ENCODE peak calls at places on chromosomes 13 and 19, in eight cellular contexts. One of them, this sample, is unnamed.
A peak's percentile ranks its signal among the peaks of the same experiment; 100 is the strongest.

GRCh38 chr13:33351324-33351723 is 65.8 kb upstream of the STARD13 start:
- DNase-seq in NCI-H2081: no peak
- DNase-seq in NCI-H446 treated with DMSO at 0.1 percent for 48 hours: no peak
- DNase-seq in D721Med: no peak
- DNase-seq in AG20443: peak; percentile 62
- DNase-seq in glutamatergic neuron: no peak
- DNase-seq in non-pigmented ciliary epithelial cell: peak; percentile 17
- DNase-seq in progenitor cell of endocrine pancreas: no peak
- DNase-seq in this sample: peak; percentile 55

GRCh38 chr19:56116606-56117005 is 4.5 kb downstream of the ZNF787 start:
- DNase-seq in NCI-H2081: no peak
- DNase-seq in NCI-H446 treated with DMSO at 0.1 percent for 48 hours: no peak
- DNase-seq in D721Med: peak; percentile 51
- DNase-seq in AG20443: no peak
- DNase-seq in glutamatergic neuron: peak; percentile 75
- DNase-seq in non-pigmented ciliary epithelial cell: no peak
- DNase-seq in progenitor cell of endocrine pancreas: no peak
- DNase-seq in this sample: no peak

GRCh38 chr13:70310720-70311119 is 202.5 kb upstream of the KLHL1 start:
- DNase-seq in NCI-H2081: peak; percentile 74
- DNase-seq in NCI-H446 treated with DMSO at 0.1 percent for 48 hours: peak; percentile 16
- DNase-seq in D721Med: no peak
- DNase-seq in AG20443: no peak
- DNase-seq in glutamatergic neuron: no peak
- DNase-seq in non-pigmented ciliary epithelial cell: peak; percentile 10
- DNase-seq in progenitor cell of endocrine pancreas: no peak
- DNase-seq in this sample: no peak

GRCh38 chr19:49676690-49677231 is 310 bp upstream of the PRMT1 start:
- DNase-seq in NCI-H2081: peak; percentile 99
- DNase-seq in NCI-H446 treated with DMSO at 0.1 percent for 48 hours: peak; percentile 100
- DNase-seq in D721Med: peak; percentile 91
- DNase-seq in AG20443: peak; percentile 96
- DNase-seq in glutamatergic neuron: peak; percentile 98
- DNase-seq in non-pigmented ciliary epithelial cell: peak; percentile 100
- DNase-seq in progenitor cell of endocrine pancreas: peak; percentile 99
- DNase-seq in this sample: peak; percentile 99

GRCh38 chr13:99661791-99662190 is 160.5 kb downstream of the TM9SF2 start:
- DNase-seq in NCI-H2081: peak; percentile 66
- DNase-seq in NCI-H446 treated with DMSO at 0.1 percent for 48 hours: peak; percentile 46
- DNase-seq in D721Med: no peak
- DNase-seq in AG20443: no peak
- DNase-seq in glutamatergic neuron: no peak
- DNase-seq in non-pigmented ciliary epithelial cell: no peak
- DNase-seq in progenitor cell of endocrine pancreas: no peak
- DNase-seq in this sample: no peak

GRCh38 chr19:29539131-29539530 is 13.3 kb downstream of the VSTM2B start:
- DNase-seq in NCI-H2081: no peak
- DNase-seq in NCI-H446 treated with DMSO at 0.1 percent for 48 hours: no peak
- DNase-seq in D721Med: no peak
- DNase-seq in AG20443: no peak
- DNase-seq in glutamatergic neuron: no peak
- DNase-seq in non-pigmented ciliary epithelial cell: no peak
- DNase-seq in progenitor cell of endocrine pancreas: no peak
- DNase-seq in this sample: no peak

GRCh38 chr19:7871280-7871529 is 3.0 kb downstream of the PRR36 start:
- DNase-seq in NCI-H2081: no peak
- DNase-seq in NCI-H446 treated with DMSO at 0.1 percent for 48 hours: no peak
- DNase-seq in D721Med: no peak
- DNase-seq in AG20443: no peak
- DNase-seq in glutamatergic neuron: no peak
- DNase-seq in non-pigmented ciliary epithelial cell: no peak
- DNase-seq in progenitor cell of endocrine pancreas: no peak
- DNase-seq in this sample: no peak

GRCh38 chr19:48964205-48965032 is 690 bp upstream of the FTL start:
- DNase-seq in NCI-H2081: no peak
- DNase-seq in NCI-H446 treated with DMSO at 0.1 percent for 48 hours: no peak
- DNase-seq in D721Med: no peak
- DNase-seq in AG20443: peak; percentile 58
- DNase-seq in glutamatergic neuron: no peak
- DNase-seq in non-pigmented ciliary epithelial cell: no peak
- DNase-seq in progenitor cell of endocrine pancreas: no peak
- DNase-seq in this sample: peak; percentile 44

GRCh38 chr19:55206664-55207500 is 2.4 kb downstream of the PTPRH start:
- DNase-seq in NCI-H2081: peak; percentile 15
- DNase-seq in NCI-H446 treated with DMSO at 0.1 percent for 48 hours: peak; percentile 50
- DNase-seq in D721Med: no peak
- DNase-seq in AG20443: peak; percentile 99
- DNase-seq in glutamatergic neuron: peak; percentile 82
- DNase-seq in non-pigmented ciliary epithelial cell: peak; percentile 36
- DNase-seq in progenitor cell of endocrine pancreas: peak; percentile 31
- DNase-seq in this sample: peak; percentile 98

GRCh38 chr13:49733181-49733951 is 42.1 kb upstream of the EBPL start:
- DNase-seq in NCI-H2081: no peak
- DNase-seq in NCI-H446 treated with DMSO at 0.1 percent for 48 hours: no peak
- DNase-seq in D721Med: no peak
- DNase-seq in AG20443: peak; percentile 9
- DNase-seq in glutamatergic neuron: no peak
- DNase-seq in non-pigmented ciliary epithelial cell: no peak
- DNase-seq in progenitor cell of endocrine pancreas: no peak
- DNase-seq in this sample: no peak

GRCh38 chr19:56710437-56710836 is 38.9 kb upstream of the ZNF835 start:
- DNase-seq in NCI-H2081: no peak
- DNase-seq in NCI-H446 treated with DMSO at 0.1 percent for 48 hours: no peak
- DNase-seq in D721Med: no peak
- DNase-seq in AG20443: no peak
- DNase-seq in glutamatergic neuron: no peak
- DNase-seq in non-pigmented ciliary epithelial cell: no peak
- DNase-seq in progenitor cell of endocrine pancreas: no peak
- DNase-seq in this sample: no peak

GRCh38 chr19:35041548-35042055 is at the start of gene HPN:
- DNase-seq in NCI-H2081: no peak
- DNase-seq in NCI-H446 treated with DMSO at 0.1 percent for 48 hours: no peak
- DNase-seq in D721Med: no peak
- DNase-seq in AG20443: no peak
- DNase-seq in glutamatergic neuron: no peak
- DNase-seq in non-pigmented ciliary epithelial cell: no peak
- DNase-seq in progenitor cell of endocrine pancreas: peak; percentile 68
- DNase-seq in this sample: no peak

GRCh38 chr19:44903602-44904425 is 1.8 kb upstream of the APOE start:
- DNase-seq in NCI-H2081: peak; percentile 39
- DNase-seq in NCI-H446 treated with DMSO at 0.1 percent for 48 hours: no peak
- DNase-seq in D721Med: peak; percentile 82
- DNase-seq in AG20443: peak; percentile 84
- DNase-seq in glutamatergic neuron: peak; percentile 92
- DNase-seq in non-pigmented ciliary epithelial cell: no peak
- DNase-seq in progenitor cell of endocrine pancreas: peak; percentile 80
- DNase-seq in this sample: peak; percentile 79

GRCh38 chr13:110536006-110536693 is 25.4 kb downstream of the RAB20 start:
- DNase-seq in NCI-H2081: no peak
- DNase-seq in NCI-H446 treated with DMSO at 0.1 percent for 48 hours: no peak
- DNase-seq in D721Med: no peak
- DNase-seq in AG20443: no peak
- DNase-seq in glutamatergic neuron: peak; percentile 4
- DNase-seq in non-pigmented ciliary epithelial cell: no peak
- DNase-seq in progenitor cell of endocrine pancreas: no peak
- DNase-seq in this sample: no peak

GRCh38 chr19:5960005-5961001 is 17.6 kb downstream of the RANBP3 start:
- DNase-seq in NCI-H2081: peak; percentile 51
- DNase-seq in NCI-H446 treated with DMSO at 0.1 percent for 48 hours: no peak
- DNase-seq in D721Med: no peak
- DNase-seq in AG20443: no peak
- DNase-seq in glutamatergic neuron: no peak
- DNase-seq in non-pigmented ciliary epithelial cell: no peak
- DNase-seq in progenitor cell of endocrine pancreas: no peak
- DNase-seq in this sample: no peak

GRCh38 chr13:31046711-31047279 is 114.3 kb downstream of the TEX26 start:
- DNase-seq in NCI-H2081: peak; percentile 91
- DNase-seq in NCI-H446 treated with DMSO at 0.1 percent for 48 hours: peak; percentile 4
- DNase-seq in D721Med: no peak
- DNase-seq in AG20443: no peak
- DNase-seq in glutamatergic neuron: peak; percentile 34
- DNase-seq in non-pigmented ciliary epithelial cell: no peak
- DNase-seq in progenitor cell of endocrine pancreas: no peak
- DNase-seq in this sample: no peak

GRCh38 chr13:47826481-47826880 is 174.6 kb downstream of the SUCLA2 start:
- DNase-seq in NCI-H2081: no peak
- DNase-seq in NCI-H446 treated with DMSO at 0.1 percent for 48 hours: no peak
- DNase-seq in D721Med: no peak
- DNase-seq in AG20443: no peak
- DNase-seq in glutamatergic neuron: no peak
- DNase-seq in non-pigmented ciliary epithelial cell: no peak
- DNase-seq in progenitor cell of endocrine pancreas: no peak
- DNase-seq in this sample: no peak

GRCh38 chr13:27919934-27920676 is at the start of gene PDX1:
- DNase-seq in NCI-H2081: no peak
- DNase-seq in NCI-H446 treated with DMSO at 0.1 percent for 48 hours: no peak
- DNase-seq in D721Med: no peak
- DNase-seq in AG20443: peak; percentile 63
- DNase-seq in glutamatergic neuron: peak; percentile 71
- DNase-seq in non-pigmented ciliary epithelial cell: no peak
- DNase-seq in progenitor cell of endocrine pancreas: peak; percentile 83
- DNase-seq in this sample: no peak

GRCh38 chr13:29270536-29271045 is 324.9 kb downstream of the SLC7A1 start:
- DNase-seq in NCI-H2081: no peak
- DNase-seq in NCI-H446 treated with DMSO at 0.1 percent for 48 hours: no peak
- DNase-seq in D721Med: no peak
- DNase-seq in AG20443: no peak
- DNase-seq in glutamatergic neuron: no peak
- DNase-seq in non-pigmented ciliary epithelial cell: no peak
- DNase-seq in progenitor cell of endocrine pancreas: no peak
- DNase-seq in this sample: no peak

GRCh38 chr19:13507053-13507611 is 853 bp upstream of the CACNA1A start:
- DNase-seq in NCI-H2081: no peak
- DNase-seq in NCI-H446 treated with DMSO at 0.1 percent for 48 hours: no peak
- DNase-seq in D721Med: no peak
- DNase-seq in AG20443: peak; percentile 36
- DNase-seq in glutamatergic neuron: no peak
- DNase-seq in non-pigmented ciliary epithelial cell: no peak
- DNase-seq in progenitor cell of endocrine pancreas: no peak
- DNase-seq in this sample: peak; percentile 30

GRCh38 chr19:38990949-38991697 is 15.6 kb upstream of the FBXO17 start:
- DNase-seq in NCI-H2081: no peak
- DNase-seq in NCI-H446 treated with DMSO at 0.1 percent for 48 hours: no peak
- DNase-seq in D721Med: no peak
- DNase-seq in AG20443: peak; percentile 40
- DNase-seq in glutamatergic neuron: no peak
- DNase-seq in non-pigmented ciliary epithelial cell: no peak
- DNase-seq in progenitor cell of endocrine pancreas: no peak
- DNase-seq in this sample: peak; percentile 38

GRCh38 chr19:11203194-11204075 is 6.1 kb upstream of the KANK2 start:
- DNase-seq in NCI-H2081: no peak
- DNase-seq in NCI-H446 treated with DMSO at 0.1 percent for 48 hours: no peak
- DNase-seq in D721Med: peak; percentile 83
- DNase-seq in AG20443: peak; percentile 91
- DNase-seq in glutamatergic neuron: peak; percentile 69
- DNase-seq in non-pigmented ciliary epithelial cell: peak; percentile 14
- DNase-seq in progenitor cell of endocrine pancreas: peak; percentile 53
- DNase-seq in this sample: peak; percentile 94

GRCh38 chr13:40406405-40407138 is 259.9 kb downstream of the FOXO1 start:
- DNase-seq in NCI-H2081: no peak
- DNase-seq in NCI-H446 treated with DMSO at 0.1 percent for 48 hours: no peak
- DNase-seq in D721Med: no peak
- DNase-seq in AG20443: peak; percentile 51
- DNase-seq in glutamatergic neuron: no peak
- DNase-seq in non-pigmented ciliary epithelial cell: peak; percentile 82
- DNase-seq in progenitor cell of endocrine pancreas: no peak
- DNase-seq in this sample: peak; percentile 56

GRCh38 chr13:76533251-76533650 is 353.0 kb downstream of the KCTD12 start:
- DNase-seq in NCI-H2081: no peak
- DNase-seq in NCI-H446 treated with DMSO at 0.1 percent for 48 hours: no peak
- DNase-seq in D721Med: no peak
- DNase-seq in AG20443: no peak
- DNase-seq in glutamatergic neuron: no peak
- DNase-seq in non-pigmented ciliary epithelial cell: no peak
- DNase-seq in progenitor cell of endocrine pancreas: no peak
- DNase-seq in this sample: no peak

GRCh38 chr13:111549464-111549863 is 229.0 kb downstream of the TEX29 start:
- DNase-seq in NCI-H2081: no peak
- DNase-seq in NCI-H446 treated with DMSO at 0.1 percent for 48 hours: no peak
- DNase-seq in D721Med: no peak
- DNase-seq in AG20443: no peak
- DNase-seq in glutamatergic neuron: no peak
- DNase-seq in non-pigmented ciliary epithelial cell: no peak
- DNase-seq in progenitor cell of endocrine pancreas: no peak
- DNase-seq in this sample: no peak

GRCh38 chr19:3278749-3279148 is 54.3 kb downstream of the CELF5 start:
- DNase-seq in NCI-H2081: no peak
- DNase-seq in NCI-H446 treated with DMSO at 0.1 percent for 48 hours: no peak
- DNase-seq in D721Med: no peak
- DNase-seq in AG20443: no peak
- DNase-seq in glutamatergic neuron: no peak
- DNase-seq in non-pigmented ciliary epithelial cell: no peak
- DNase-seq in progenitor cell of endocrine pancreas: no peak
- DNase-seq in this sample: no peak